ENCODE peak calls at places on chromosomes 16 and 17, in ten cellular contexts. T is astrocyte of the spinal cord, C is RWPE1, Z is esophagus muscularis mucosa, R is heart left ventricle, K is AG09309, D is DND-41, V is mesothelial cell of epicardium, M is activated B cell treated with CpG ODN at 0.5 μM for 24 hours, Q is lower leg skin. H is an unnamed sample.

GRCh38 chr16:2471016-2471652 is at the start of gene NTN3:
- DNase-seq in K (no peak), R (no peak), Z (no peak), V (peak), Q (no peak), T (no peak), C (no peak), D (peak), M (no peak), H (no peak)

GRCh38 chr16:13453325-13453724 is 466.6 kb upstream of the ERCC4 start:
- DNase-seq in C (peak), T (peak), K (no peak), Q (no peak), M (no peak), Z (no peak), D (no peak), V (no peak), R (no peak), H (no peak)

GRCh38 chr16:14354561-14355351 is 275.3 kb downstream of the PARN start:
- DNase-seq in Z (no peak), Q (no peak), K (no peak), V (no peak), M (no peak), D (no peak), C (no peak), R (no peak), T (no peak), H (no peak)

GRCh38 chr17:16439303-16439791 is 24.0 kb downstream of the TRPV2 start:
- DNase-seq in Q (no peak), K (no peak), T (no peak), C (no peak), V (no peak), D (no peak), Z (no peak), R (no peak), M (no peak), H (no peak)

GRCh38 chr16:64196444-64196843 is 925.4 kb downstream of the CDH11 start:
- DNase-seq in D (no peak), V (no peak), Z (no peak), K (peak), C (no peak), M (no peak), R (no peak), T (peak), Q (no peak), H (no peak)

GRCh38 chr17:42679492-42680330 is 1.9 kb downstream of the CCR10 start:
- DNase-seq in Q (peak), V (peak), R (peak), C (peak), M (peak), T (peak), D (peak), K (no peak), Z (no peak), H (peak)

GRCh38 chr17:4329838-4330237 is 36.6 kb downstream of the UBE2G1 start:
- DNase-seq in D (no peak), V (no peak), T (peak), M (no peak), C (peak), R (no peak), Q (no peak), Z (no peak), K (peak), H (no peak)

GRCh38 chr17:40266882-40267281 is 20.8 kb upstream of the CDC6 start:
- DNase-seq in M (no peak), Z (no peak), D (no peak), R (no peak), T (no peak), Q (peak), K (no peak), C (no peak), V (no peak), H (no peak)

GRCh38 chr17:55814377-55814776 is 63.5 kb downstream of the PCTP start:
- DNase-seq in R (peak), Q (no peak), C (no peak), Z (no peak), V (no peak), D (no peak), T (peak), K (no peak), M (no peak), H (no peak)

GRCh38 chr17:2120550-2121335 is 65.8 kb downstream of the HIC1 start:
- DNase-seq in C (no peak), D (no peak), R (no peak), Z (no peak), M (no peak), K (peak), V (no peak), Q (peak), T (no peak), H (no peak)

GRCh38 chr16:87227651-87228015 is 89.6 kb downstream of the C16orf95 start:
- DNase-seq in K (no peak), T (no peak), M (no peak), V (no peak), R (peak), Z (no peak), C (no peak), D (no peak), Q (no peak), H (no peak)

GRCh38 chr16:84686702-84687298 is 13.0 kb upstream of the USP10 start:
- DNase-seq in R (no peak), Q (peak), M (no peak), V (no peak), C (no peak), Z (no peak), K (no peak), T (no peak), D (no peak), H (no peak)

GRCh38 chr17:29862951-29863350 is 67.1 kb downstream of the SSH2 start:
- DNase-seq in K (no peak), M (no peak), Z (no peak), V (no peak), T (no peak), Q (no peak), D (no peak), R (no peak), C (no peak), H (no peak)

GRCh38 chr17:65559802-65560627 is 1.4 kb downstream of the AXIN2 start:
- DNase-seq in R (peak), C (no peak), T (peak), M (peak), V (peak), D (peak), K (no peak), Q (peak), Z (no peak), H (peak)

GRCh38 chr17:69575346-69575761 is 160.9 kb downstream of the MAP2K6 start:
- DNase-seq in Q (no peak), K (peak), M (no peak), T (peak), C (no peak), Z (no peak), V (no peak), D (no peak), R (no peak), H (no peak)

GRCh38 chr16:70428178-70428998 is 10.5 kb downstream of the ST3GAL2 start:
- DNase-seq in R (peak), T (peak), D (peak), Q (peak), Z (peak), K (peak), M (no peak), V (peak), C (peak), H (no peak)

GRCh38 chr17:61317779-61318178 is 81.9 kb upstream of the TBX2 start:
- DNase-seq in Z (no peak), T (no peak), Q (no peak), C (no peak), M (no peak), R (no peak), V (no peak), K (no peak), D (no peak), H (no peak)

GRCh38 chr17:57293077-57293476 is 36.8 kb downstream of the MSI2 start:
- DNase-seq in M (no peak), V (peak), K (no peak), D (no peak), Q (no peak), Z (no peak), C (peak), R (no peak), T (peak), H (no peak)

GRCh38 chr17:4201231-4201630 is 58.2 kb downstream of the CYB5D2 start:
- DNase-seq in Q (peak), K (no peak), R (no peak), D (no peak), Z (no peak), M (no peak), T (no peak), V (no peak), C (no peak), H (no peak)

GRCh38 chr17:48995332-48995870 is 1.8 kb upstream of the IGF2BP1 start:
- DNase-seq in C (no peak), T (no peak), M (peak), Q (peak), V (no peak), D (no peak), K (no peak), R (no peak), Z (peak), H (no peak)

GRCh38 chr17:27396941-27397340 is 59.3 kb upstream of the KSR1 start:
- DNase-seq in T (no peak), K (peak), Z (no peak), V (no peak), R (no peak), Q (peak), M (no peak), C (no peak), D (no peak), H (no peak)

GRCh38 chr17:73397856-73398540 is 86.2 kb upstream of the CDC42EP4 start:
- DNase-seq in Q (no peak), C (no peak), V (no peak), D (no peak), K (no peak), Z (no peak), R (no peak), T (no peak), M (no peak), H (no peak)

GRCh38 chr17:58702045-58702476 is 9.7 kb downstream of the RAD51C start:
- DNase-seq in T (no peak), D (no peak), K (no peak), V (no peak), Z (no peak), M (no peak), C (no peak), Q (no peak), R (no peak), H (no peak)

GRCh38 chr16:25126820-25127232 is 15.3 kb downstream of the LCMT1 start:
- DNase-seq in V (no peak), Q (no peak), M (no peak), C (peak), D (peak), T (peak), R (no peak), Z (no peak), K (peak), H (no peak)

GRCh38 chr16:15996432-15997109 is 47.2 kb downstream of the ABCC1 start:
- DNase-seq in C (peak), K (peak), V (no peak), Z (no peak), D (no peak), M (no peak), R (no peak), Q (no peak), T (peak), H (no peak)

GRCh38 chr16:78593352-78593751 is 493.9 kb downstream of the WWOX start:
- DNase-seq in Z (no peak), T (no peak), D (no peak), Q (no peak), M (no peak), R (no peak), K (no peak), C (no peak), V (no peak), H (no peak)

GRCh38 chr16:54506691-54507090 is 220.1 kb upstream of the IRX3 start:
- DNase-seq in D (no peak), Q (no peak), V (no peak), K (no peak), Z (no peak), T (no peak), M (no peak), C (no peak), R (no peak), H (no peak)

GRCh38 chr17:38589462-38590114 is 16.2 kb downstream of the SRCIN1 start:
- DNase-seq in Q (no peak), M (no peak), Z (no peak), D (no peak), T (no peak), K (no peak), R (no peak), C (no peak), V (no peak), H (no peak)

GRCh38 chr17:39800540-39800939 is 62.8 kb downstream of the GRB7 start:
- DNase-seq in T (no peak), M (no peak), Q (no peak), C (no peak), R (no peak), D (peak), V (no peak), Z (no peak), K (no peak), H (no peak)

GRCh38 chr17:40339068-40339699 is 25.4 kb downstream of the GJD3 start:
- DNase-seq in M (no peak), V (no peak), C (no peak), T (no peak), K (no peak), D (no peak), Z (no peak), R (no peak), Q (no peak), H (no peak)

GRCh38 chr17:39243155-39243554 is 17.4 kb upstream of the STAC2 start:
- DNase-seq in K (no peak), Q (peak), D (no peak), T (no peak), V (no peak), C (no peak), M (no peak), R (no peak), Z (no peak), H (no peak)

GRCh38 chr16:894841-895240 is 75.9 kb downstream of the LMF1 start:
- DNase-seq in V (no peak), K (no peak), T (no peak), R (no peak), Z (no peak), Q (no peak), D (no peak), M (no peak), C (no peak), H (no peak)
- TF ChIP-seq CTCF in V (no peak), K (no peak), T (no peak), R (no peak), Z (no peak), Q (no peak), D (no peak), M (no peak), C (no peak), H (no peak)

GRCh38 chr16:85987750-85988078 is 88.8 kb downstream of the IRF8 start:
- DNase-seq in K (no peak), C (peak), M (no peak), Z (no peak), T (no peak), V (no peak), D (no peak), Q (peak), R (no peak), H (no peak)
- TF ChIP-seq CTCF in K (no peak), C (no peak), M (no peak), Z (no peak), T (no peak), V (peak), D (no peak), Q (no peak), R (no peak), H (peak)

GRCh38 chr17:75694536-75694935 is 26.7 kb upstream of the ITGB4 start:
- DNase-seq in Z (no peak), T (no peak), C (no peak), M (no peak), R (no peak), D (no peak), Q (no peak), V (no peak), K (no peak), H (no peak)
- TF ChIP-seq CTCF in Z (no peak), T (no peak), C (no peak), M (no peak), R (no peak), D (no peak), Q (no peak), V (no peak), K (no peak), H (no peak)

GRCh38 chr16:58025351-58026138 is at the start of gene MMP15:
- DNase-seq in Z (no peak), T (peak), M (peak), R (peak), D (peak), V (peak), K (no peak), C (peak), Q (peak), H (peak)
- TF ChIP-seq CTCF in Z (no peak), T (no peak), M (no peak), R (no peak), D (peak), V (no peak), K (no peak), C (no peak), Q (no peak), H (no peak)

GRCh38 chr16:71794943-71795342 is 13.7 kb downstream of the AP1G1 start:
- DNase-seq in Z (no peak), V (no peak), M (no peak), Q (no peak), K (no peak), C (no peak), R (no peak), D (no peak), T (no peak), H (no peak)

GRCh38 chr16:71789136-71789535 is 19.5 kb downstream of the AP1G1 start:
- DNase-seq in K (no peak), Z (no peak), V (no peak), T (no peak), M (no peak), C (no peak), D (no peak), R (no peak), Q (no peak), H (no peak)

GRCh38 chr16:71796501-71796900 is 12.1 kb downstream of the AP1G1 start:
- DNase-seq in Q (no peak), D (no peak), T (no peak), C (no peak), Z (no peak), R (no peak), V (no peak), K (no peak), M (no peak), H (no peak)

GRCh38 chr16:71792176-71792575 is 16.5 kb downstream of the AP1G1 start:
- DNase-seq in R (no peak), C (no peak), M (no peak), Q (no peak), D (no peak), V (no peak), T (no peak), K (no peak), Z (no peak), H (no peak)

GRCh38 chr16:71794018-71794417 is 14.6 kb downstream of the AP1G1 start:
- DNase-seq in C (no peak), Z (no peak), K (no peak), Q (no peak), V (no peak), D (no peak), M (no peak), R (no peak), T (no peak), H (no peak)
- TF ChIP-seq CTCF in C (no peak), Z (no peak), K (no peak), Q (no peak), V (no peak), D (no peak), M (no peak), R (no peak), T (no peak), H (no peak)

DNA sequence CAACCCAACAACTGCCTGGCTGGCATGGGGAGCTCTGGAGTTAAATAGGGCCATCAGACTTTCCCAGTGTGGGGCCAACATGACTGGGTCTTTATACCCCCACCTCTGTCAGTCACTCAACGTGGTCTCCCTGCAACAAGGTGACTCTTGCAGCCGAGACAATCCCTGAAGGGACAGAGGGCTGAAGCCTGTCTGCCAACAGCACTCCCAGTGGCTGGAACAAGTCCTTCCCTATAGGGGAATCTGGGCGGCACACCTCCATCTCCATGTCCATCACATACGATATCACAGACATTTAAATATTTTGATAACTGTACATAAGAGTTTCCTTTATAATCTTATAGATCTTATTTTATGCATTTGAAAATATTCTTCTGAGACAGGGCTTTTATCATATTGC is 4.8 kb upstream of the MAPT start:
- DNase-seq in Q (no peak), V (no peak), R (no peak), T (no peak), C (no peak), D (no peak), M (no peak), K (no peak), Z (no peak), H (no peak)
- TF ChIP-seq CTCF in Q (no peak), V (no peak), R (no peak), T (no peak), C (no peak), D (peak), M (no peak), K (no peak), Z (no peak), H (peak)

DNA sequence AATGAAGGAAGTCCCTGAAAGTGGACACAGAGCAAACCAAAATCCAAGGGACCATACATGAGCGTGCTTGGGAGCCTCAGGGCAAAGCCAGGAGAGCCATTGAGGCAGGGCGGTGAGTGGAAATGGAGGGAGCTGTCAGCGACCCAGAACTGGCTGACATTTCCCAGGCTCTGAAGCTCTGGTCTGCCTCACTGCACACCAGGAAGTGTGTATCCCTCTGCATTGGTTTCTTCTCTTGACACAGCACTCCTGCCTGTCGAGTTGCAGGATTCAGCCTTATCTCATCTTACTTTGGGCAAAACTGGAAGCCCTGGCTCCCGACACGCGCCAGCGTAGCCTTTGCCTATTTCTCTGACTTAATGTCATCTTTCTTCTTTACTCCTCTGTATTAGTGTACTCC is 144.7 kb upstream of the HS3ST3A1 start:
- DNase-seq in D (no peak), Z (peak), K (no peak), T (no peak), M (no peak), R (peak), V (no peak), C (no peak), Q (no peak), H (no peak)
- TF ChIP-seq CTCF in D (no peak), Z (no peak), K (no peak), T (no peak), M (no peak), R (no peak), V (no peak), C (no peak), Q (no peak), H (no peak)

DNA sequence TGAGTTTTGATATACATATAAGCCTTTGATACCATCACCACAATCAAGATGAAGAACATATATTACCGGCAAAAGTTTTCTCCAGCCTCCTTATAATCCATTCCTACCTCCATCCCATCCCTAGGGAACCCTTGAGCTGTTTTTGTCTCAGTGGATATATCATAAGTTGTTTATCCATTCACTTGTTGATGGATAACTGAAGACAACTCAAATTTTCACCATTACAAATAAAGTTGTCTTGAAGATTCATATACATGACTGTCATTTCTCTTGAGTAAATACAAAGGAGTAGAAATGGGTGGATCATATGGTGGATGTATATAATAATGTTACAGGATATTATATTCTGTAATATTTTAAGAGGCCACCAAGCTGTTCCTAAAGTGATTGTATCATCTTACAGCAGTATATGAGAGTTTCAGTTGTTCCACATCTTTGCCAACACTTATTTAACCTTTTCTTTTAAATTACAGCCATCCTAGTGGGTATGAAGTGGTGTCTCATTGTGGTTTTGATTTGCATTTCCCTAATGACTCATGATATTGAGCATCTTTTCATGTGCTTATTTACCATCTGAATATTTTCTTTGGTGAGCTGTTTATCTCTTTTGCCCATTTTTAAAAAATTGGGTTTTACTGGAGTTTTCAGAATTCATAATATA is 17.4 kb downstream of the NF1 start:
- DNase-seq in Q (no peak), V (no peak), Z (no peak), K (no peak), M (no peak), D (no peak), T (no peak), R (no peak), C (no peak), H (no peak)
- TF ChIP-seq CTCF in Q (no peak), V (no peak), Z (no peak), K (no peak), M (no peak), D (no peak), T (no peak), R (no peak), C (no peak), H (no peak)

GRCh38 chr16:4327782-4328579 is 12.1 kb downstream of the GLIS2 start:
- DNase-seq in Z (peak), D (no peak), Q (peak), M (peak), K (no peak), T (peak), C (no peak), R (peak), V (no peak), H (no peak)
- TF ChIP-seq CTCF in Z (peak), D (no peak), Q (no peak), M (no peak), K (peak), T (peak), C (peak), R (peak), V (peak), H (peak)

H was measured in type B pancreatic cell.